ENCODE peak calls at places on chromosome 21, in nine cellular contexts. One of them, this sample, is unnamed.

GRCh38 chr21:45265721-45266517 is 21.8 kb downstream of the POFUT2 start:
- DNase-seq in amniotic epithelial cell: no peak
- DNase-seq in T-helper 2 cell: no peak
- DNase-seq in endothelial cell: no peak
- DNase-seq in CD8-positive, alpha-beta T cell: no peak
- DNase-seq in dorsolateral prefrontal cortex: peak; percentile 2
- DNase-seq in activated naive CD8-positive, alpha-beta T cell treated with anti-CD3 and anti-CD28 coated beads, Interleukin-2, amount 50 U/mL, for 24 hours: peak; percentile 3
- DNase-seq in non-pigmented ciliary epithelial cell: no peak
- DNase-seq in NCI-H510A: no peak
- DNase-seq in this sample: no peak

GRCh38 chr21:33069994-33070811 is at the start of gene OLIG1:
- DNase-seq in amniotic epithelial cell: no peak
- DNase-seq in T-helper 2 cell: peak; percentile 8
- DNase-seq in endothelial cell: peak; percentile 67
- DNase-seq in CD8-positive, alpha-beta T cell: peak; percentile 18
- DNase-seq in dorsolateral prefrontal cortex: peak; percentile 77
- DNase-seq in activated naive CD8-positive, alpha-beta T cell treated with anti-CD3 and anti-CD28 coated beads, Interleukin-2, amount 50 U/mL, for 24 hours: peak; percentile 36
- DNase-seq in non-pigmented ciliary epithelial cell: no peak
- DNase-seq in NCI-H510A: peak; percentile 74
- DNase-seq in this sample: no peak

GRCh38 chr21:35886887-35887286 is 173.4 kb downstream of the SETD4 start:
- DNase-seq in amniotic epithelial cell: no peak
- DNase-seq in T-helper 2 cell: no peak
- DNase-seq in endothelial cell: no peak
- DNase-seq in CD8-positive, alpha-beta T cell: no peak
- DNase-seq in dorsolateral prefrontal cortex: no peak
- DNase-seq in activated naive CD8-positive, alpha-beta T cell treated with anti-CD3 and anti-CD28 coated beads, Interleukin-2, amount 50 U/mL, for 24 hours: no peak
- DNase-seq in non-pigmented ciliary epithelial cell: no peak
- DNase-seq in NCI-H510A: no peak
- DNase-seq in this sample: no peak

GRCh38 chr21:33199516-33200217 is 30.1 kb upstream of the IFNAR2 start:
- DNase-seq in amniotic epithelial cell: peak; percentile 92
- DNase-seq in T-helper 2 cell: peak; percentile 66
- DNase-seq in endothelial cell: peak; percentile 78
- DNase-seq in CD8-positive, alpha-beta T cell: peak; percentile 79
- DNase-seq in dorsolateral prefrontal cortex: peak; percentile 82
- DNase-seq in activated naive CD8-positive, alpha-beta T cell treated with anti-CD3 and anti-CD28 coated beads, Interleukin-2, amount 50 U/mL, for 24 hours: peak; percentile 73
- DNase-seq in non-pigmented ciliary epithelial cell: peak; percentile 86
- DNase-seq in NCI-H510A: peak; percentile 63
- DNase-seq in this sample: peak; percentile 72

GRCh38 chr21:32523463-32523862 is 61.9 kb downstream of the TCP10L start:
- DNase-seq in amniotic epithelial cell: no peak
- DNase-seq in T-helper 2 cell: no peak
- DNase-seq in endothelial cell: no peak
- DNase-seq in CD8-positive, alpha-beta T cell: no peak
- DNase-seq in dorsolateral prefrontal cortex: no peak
- DNase-seq in activated naive CD8-positive, alpha-beta T cell treated with anti-CD3 and anti-CD28 coated beads, Interleukin-2, amount 50 U/mL, for 24 hours: no peak
- DNase-seq in non-pigmented ciliary epithelial cell: no peak
- DNase-seq in NCI-H510A: no peak
- DNase-seq in this sample: no peak

GRCh38 chr21:34886554-34887385 is 162.3 kb downstream of the RUNX1 start:
- DNase-seq in amniotic epithelial cell: peak; percentile 32
- DNase-seq in T-helper 2 cell: no peak
- DNase-seq in endothelial cell: peak; percentile 32
- DNase-seq in CD8-positive, alpha-beta T cell: peak; percentile 16
- DNase-seq in dorsolateral prefrontal cortex: no peak
- DNase-seq in activated naive CD8-positive, alpha-beta T cell treated with anti-CD3 and anti-CD28 coated beads, Interleukin-2, amount 50 U/mL, for 24 hours: peak; percentile 49
- DNase-seq in non-pigmented ciliary epithelial cell: no peak
- DNase-seq in NCI-H510A: no peak
- DNase-seq in this sample: no peak

GRCh38 chr21:24210130-24210529 is 1397.2 kb downstream of the MRPL39 start:
- DNase-seq in amniotic epithelial cell: no peak
- DNase-seq in T-helper 2 cell: no peak
- DNase-seq in endothelial cell: no peak
- DNase-seq in CD8-positive, alpha-beta T cell: no peak
- DNase-seq in dorsolateral prefrontal cortex: no peak
- DNase-seq in activated naive CD8-positive, alpha-beta T cell treated with anti-CD3 and anti-CD28 coated beads, Interleukin-2, amount 50 U/mL, for 24 hours: no peak
- DNase-seq in non-pigmented ciliary epithelial cell: no peak
- DNase-seq in NCI-H510A: no peak
- DNase-seq in this sample: no peak

GRCh38 chr21:37153935-37154350 is 80.9 kb downstream of the TTC3 start:
- DNase-seq in amniotic epithelial cell: peak; percentile 100
- DNase-seq in T-helper 2 cell: no peak
- DNase-seq in endothelial cell: no peak
- DNase-seq in CD8-positive, alpha-beta T cell: no peak
- DNase-seq in dorsolateral prefrontal cortex: no peak
- DNase-seq in activated naive CD8-positive, alpha-beta T cell treated with anti-CD3 and anti-CD28 coated beads, Interleukin-2, amount 50 U/mL, for 24 hours: no peak
- DNase-seq in non-pigmented ciliary epithelial cell: no peak
- DNase-seq in NCI-H510A: no peak
- DNase-seq in this sample: no peak

GRCh38 chr21:39503138-39503762 is 51.5 kb downstream of the SH3BGR start:
- DNase-seq in amniotic epithelial cell: no peak
- DNase-seq in T-helper 2 cell: no peak
- DNase-seq in endothelial cell: no peak
- DNase-seq in CD8-positive, alpha-beta T cell: no peak
- DNase-seq in dorsolateral prefrontal cortex: no peak
- DNase-seq in activated naive CD8-positive, alpha-beta T cell treated with anti-CD3 and anti-CD28 coated beads, Interleukin-2, amount 50 U/mL, for 24 hours: no peak
- DNase-seq in non-pigmented ciliary epithelial cell: no peak
- DNase-seq in NCI-H510A: no peak
- DNase-seq in this sample: no peak

GRCh38 chr21:41581592-41582228 is 73.8 kb upstream of the TMPRSS2 start:
- DNase-seq in amniotic epithelial cell: no peak
- DNase-seq in T-helper 2 cell: no peak
- DNase-seq in endothelial cell: no peak
- DNase-seq in CD8-positive, alpha-beta T cell: no peak
- DNase-seq in dorsolateral prefrontal cortex: no peak
- DNase-seq in activated naive CD8-positive, alpha-beta T cell treated with anti-CD3 and anti-CD28 coated beads, Interleukin-2, amount 50 U/mL, for 24 hours: no peak
- DNase-seq in non-pigmented ciliary epithelial cell: no peak
- DNase-seq in NCI-H510A: no peak
- DNase-seq in this sample: no peak

GRCh38 chr21:33828083-33828482 is 87.5 kb downstream of the ATP5PO start:
- DNase-seq in amniotic epithelial cell: no peak
- DNase-seq in T-helper 2 cell: no peak
- DNase-seq in endothelial cell: no peak
- DNase-seq in CD8-positive, alpha-beta T cell: no peak
- DNase-seq in dorsolateral prefrontal cortex: no peak
- DNase-seq in activated naive CD8-positive, alpha-beta T cell treated with anti-CD3 and anti-CD28 coated beads, Interleukin-2, amount 50 U/mL, for 24 hours: no peak
- DNase-seq in non-pigmented ciliary epithelial cell: no peak
- DNase-seq in NCI-H510A: no peak
- DNase-seq in this sample: no peak

GRCh38 chr21:40324389-40324788 is 457.2 kb downstream of the PCP4 start:
- DNase-seq in amniotic epithelial cell: no peak
- DNase-seq in T-helper 2 cell: no peak
- DNase-seq in endothelial cell: no peak
- DNase-seq in CD8-positive, alpha-beta T cell: no peak
- DNase-seq in dorsolateral prefrontal cortex: no peak
- DNase-seq in activated naive CD8-positive, alpha-beta T cell treated with anti-CD3 and anti-CD28 coated beads, Interleukin-2, amount 50 U/mL, for 24 hours: no peak
- DNase-seq in non-pigmented ciliary epithelial cell: no peak
- DNase-seq in NCI-H510A: no peak
- DNase-seq in this sample: no peak

GRCh38 chr21:45385549-45386050 is 19.4 kb upstream of the COL18A1 start:
- DNase-seq in amniotic epithelial cell: no peak
- DNase-seq in T-helper 2 cell: no peak
- DNase-seq in endothelial cell: no peak
- DNase-seq in CD8-positive, alpha-beta T cell: no peak
- DNase-seq in dorsolateral prefrontal cortex: no peak
- DNase-seq in activated naive CD8-positive, alpha-beta T cell treated with anti-CD3 and anti-CD28 coated beads, Interleukin-2, amount 50 U/mL, for 24 hours: no peak
- DNase-seq in non-pigmented ciliary epithelial cell: no peak
- DNase-seq in NCI-H510A: no peak
- DNase-seq in this sample: no peak

GRCh38 chr21:20996421-20997307 is 1.5 kb upstream of the NCAM2 start:
- DNase-seq in amniotic epithelial cell: peak; percentile 22
- DNase-seq in T-helper 2 cell: no peak
- DNase-seq in endothelial cell: no peak
- DNase-seq in CD8-positive, alpha-beta T cell: no peak
- DNase-seq in dorsolateral prefrontal cortex: no peak
- DNase-seq in activated naive CD8-positive, alpha-beta T cell treated with anti-CD3 and anti-CD28 coated beads, Interleukin-2, amount 50 U/mL, for 24 hours: no peak
- DNase-seq in non-pigmented ciliary epithelial cell: peak; percentile 38
- DNase-seq in NCI-H510A: no peak
- DNase-seq in this sample: no peak

GRCh38 chr21:26096972-26097371 is 73.6 kb downstream of the APP start:
- DNase-seq in amniotic epithelial cell: no peak
- DNase-seq in T-helper 2 cell: no peak
- DNase-seq in endothelial cell: no peak
- DNase-seq in CD8-positive, alpha-beta T cell: no peak
- DNase-seq in dorsolateral prefrontal cortex: no peak
- DNase-seq in activated naive CD8-positive, alpha-beta T cell treated with anti-CD3 and anti-CD28 coated beads, Interleukin-2, amount 50 U/mL, for 24 hours: no peak
- DNase-seq in non-pigmented ciliary epithelial cell: no peak
- DNase-seq in NCI-H510A: no peak
- DNase-seq in this sample: no peak

GRCh38 chr21:20790113-20790512 is 208.1 kb upstream of the NCAM2 start:
- DNase-seq in amniotic epithelial cell: peak; percentile 11
- DNase-seq in T-helper 2 cell: no peak
- DNase-seq in endothelial cell: no peak
- DNase-seq in CD8-positive, alpha-beta T cell: no peak
- DNase-seq in dorsolateral prefrontal cortex: no peak
- DNase-seq in activated naive CD8-positive, alpha-beta T cell treated with anti-CD3 and anti-CD28 coated beads, Interleukin-2, amount 50 U/mL, for 24 hours: no peak
- DNase-seq in non-pigmented ciliary epithelial cell: no peak
- DNase-seq in NCI-H510A: no peak
- DNase-seq in this sample: no peak

GRCh38 chr21:46098303-46099141 is 610 bp downstream of the COL6A2 start:
- DNase-seq in amniotic epithelial cell: no peak
- DNase-seq in T-helper 2 cell: no peak
- DNase-seq in endothelial cell: peak; percentile 31
- DNase-seq in CD8-positive, alpha-beta T cell: peak; percentile 29
- DNase-seq in dorsolateral prefrontal cortex: no peak
- DNase-seq in activated naive CD8-positive, alpha-beta T cell treated with anti-CD3 and anti-CD28 coated beads, Interleukin-2, amount 50 U/mL, for 24 hours: peak; percentile 25
- DNase-seq in non-pigmented ciliary epithelial cell: no peak
- DNase-seq in NCI-H510A: no peak
- DNase-seq in this sample: no peak

GRCh38 chr21:38249256-38249655 is 7.5 kb upstream of the KCNJ15 start:
- DNase-seq in amniotic epithelial cell: no peak
- DNase-seq in T-helper 2 cell: no peak
- DNase-seq in endothelial cell: no peak
- DNase-seq in CD8-positive, alpha-beta T cell: no peak
- DNase-seq in dorsolateral prefrontal cortex: no peak
- DNase-seq in activated naive CD8-positive, alpha-beta T cell treated with anti-CD3 and anti-CD28 coated beads, Interleukin-2, amount 50 U/mL, for 24 hours: no peak
- DNase-seq in non-pigmented ciliary epithelial cell: no peak
- DNase-seq in NCI-H510A: no peak
- DNase-seq in this sample: no peak

GRCh38 chr21:15687208-15687607 is 42.6 kb upstream of the USP25 start:
- DNase-seq in amniotic epithelial cell: peak; percentile 29
- DNase-seq in T-helper 2 cell: no peak
- DNase-seq in endothelial cell: no peak
- DNase-seq in CD8-positive, alpha-beta T cell: no peak
- DNase-seq in dorsolateral prefrontal cortex: no peak
- DNase-seq in activated naive CD8-positive, alpha-beta T cell treated with anti-CD3 and anti-CD28 coated beads, Interleukin-2, amount 50 U/mL, for 24 hours: no peak
- DNase-seq in non-pigmented ciliary epithelial cell: no peak
- DNase-seq in NCI-H510A: no peak
- DNase-seq in this sample: no peak

GRCh38 chr21:45033791-45034555 is 40.4 kb upstream of the ADARB1 start:
- DNase-seq in amniotic epithelial cell: peak; percentile 60
- DNase-seq in T-helper 2 cell: no peak
- DNase-seq in endothelial cell: no peak
- DNase-seq in CD8-positive, alpha-beta T cell: no peak
- DNase-seq in dorsolateral prefrontal cortex: no peak
- DNase-seq in activated naive CD8-positive, alpha-beta T cell treated with anti-CD3 and anti-CD28 coated beads, Interleukin-2, amount 50 U/mL, for 24 hours: no peak
- DNase-seq in non-pigmented ciliary epithelial cell: no peak
- DNase-seq in NCI-H510A: no peak
- DNase-seq in this sample: no peak

GRCh38 chr21:33205476-33205875 is 24.3 kb upstream of the IFNAR2 start:
- DNase-seq in amniotic epithelial cell: no peak
- DNase-seq in T-helper 2 cell: no peak
- DNase-seq in endothelial cell: no peak
- DNase-seq in CD8-positive, alpha-beta T cell: no peak
- DNase-seq in dorsolateral prefrontal cortex: no peak
- DNase-seq in activated naive CD8-positive, alpha-beta T cell treated with anti-CD3 and anti-CD28 coated beads, Interleukin-2, amount 50 U/mL, for 24 hours: no peak
- DNase-seq in non-pigmented ciliary epithelial cell: no peak
- DNase-seq in NCI-H510A: no peak
- DNase-seq in this sample: no peak

GRCh38 chr21:15688809-15689208 is 41.0 kb upstream of the USP25 start:
- DNase-seq in amniotic epithelial cell: no peak
- DNase-seq in T-helper 2 cell: no peak
- DNase-seq in endothelial cell: no peak
- DNase-seq in CD8-positive, alpha-beta T cell: no peak
- DNase-seq in dorsolateral prefrontal cortex: no peak
- DNase-seq in activated naive CD8-positive, alpha-beta T cell treated with anti-CD3 and anti-CD28 coated beads, Interleukin-2, amount 50 U/mL, for 24 hours: no peak
- DNase-seq in non-pigmented ciliary epithelial cell: no peak
- DNase-seq in NCI-H510A: no peak
- DNase-seq in this sample: no peak

GRCh38 chr21:30625449-30625848 is 5.0 kb downstream of the KRTAP20-4 start:
- DNase-seq in amniotic epithelial cell: no peak
- DNase-seq in T-helper 2 cell: no peak
- DNase-seq in endothelial cell: no peak
- DNase-seq in CD8-positive, alpha-beta T cell: no peak
- DNase-seq in dorsolateral prefrontal cortex: no peak
- DNase-seq in activated naive CD8-positive, alpha-beta T cell treated with anti-CD3 and anti-CD28 coated beads, Interleukin-2, amount 50 U/mL, for 24 hours: no peak
- DNase-seq in non-pigmented ciliary epithelial cell: no peak
- DNase-seq in NCI-H510A: no peak
- DNase-seq in this sample: no peak

GRCh38 chr21:17146426-17146825 is 366.4 kb upstream of the CXADR start:
- DNase-seq in amniotic epithelial cell: no peak
- DNase-seq in T-helper 2 cell: no peak
- DNase-seq in endothelial cell: no peak
- DNase-seq in CD8-positive, alpha-beta T cell: no peak
- DNase-seq in dorsolateral prefrontal cortex: no peak
- DNase-seq in activated naive CD8-positive, alpha-beta T cell treated with anti-CD3 and anti-CD28 coated beads, Interleukin-2, amount 50 U/mL, for 24 hours: no peak
- DNase-seq in non-pigmented ciliary epithelial cell: no peak
- DNase-seq in NCI-H510A: no peak
- DNase-seq in this sample: no peak

GRCh38 chr21:26085882-26086281 is 84.7 kb downstream of the APP start:
- DNase-seq in amniotic epithelial cell: no peak
- DNase-seq in T-helper 2 cell: no peak
- DNase-seq in endothelial cell: no peak
- DNase-seq in CD8-positive, alpha-beta T cell: no peak
- DNase-seq in dorsolateral prefrontal cortex: no peak
- DNase-seq in activated naive CD8-positive, alpha-beta T cell treated with anti-CD3 and anti-CD28 coated beads, Interleukin-2, amount 50 U/mL, for 24 hours: no peak
- DNase-seq in non-pigmented ciliary epithelial cell: no peak
- DNase-seq in NCI-H510A: no peak
- DNase-seq in this sample: no peak

GRCh38 chr21:35017256-35017655 is 31.8 kb downstream of the RUNX1 start:
- DNase-seq in amniotic epithelial cell: no peak
- DNase-seq in T-helper 2 cell: no peak
- DNase-seq in endothelial cell: no peak
- DNase-seq in CD8-positive, alpha-beta T cell: no peak
- DNase-seq in dorsolateral prefrontal cortex: no peak
- DNase-seq in activated naive CD8-positive, alpha-beta T cell treated with anti-CD3 and anti-CD28 coated beads, Interleukin-2, amount 50 U/mL, for 24 hours: no peak
- DNase-seq in non-pigmented ciliary epithelial cell: no peak
- DNase-seq in NCI-H510A: no peak
- DNase-seq in this sample: no peak

GRCh38 chr21:33036430-33037162 is 10.9 kb downstream of the OLIG2 start:
- DNase-seq in amniotic epithelial cell: peak; percentile 9
- DNase-seq in T-helper 2 cell: no peak
- DNase-seq in endothelial cell: no peak
- DNase-seq in CD8-positive, alpha-beta T cell: peak; percentile 27
- DNase-seq in dorsolateral prefrontal cortex: no peak
- DNase-seq in activated naive CD8-positive, alpha-beta T cell treated with anti-CD3 and anti-CD28 coated beads, Interleukin-2, amount 50 U/mL, for 24 hours: peak; percentile 18
- DNase-seq in non-pigmented ciliary epithelial cell: no peak
- DNase-seq in NCI-H510A: no peak
- DNase-seq in this sample: no peak

GRCh38 chr21:16181024-16181423 is 451.2 kb downstream of the USP25 start:
- DNase-seq in amniotic epithelial cell: no peak
- DNase-seq in T-helper 2 cell: no peak
- DNase-seq in endothelial cell: no peak
- DNase-seq in CD8-positive, alpha-beta T cell: no peak
- DNase-seq in dorsolateral prefrontal cortex: no peak
- DNase-seq in activated naive CD8-positive, alpha-beta T cell treated with anti-CD3 and anti-CD28 coated beads, Interleukin-2, amount 50 U/mL, for 24 hours: no peak
- DNase-seq in non-pigmented ciliary epithelial cell: no peak
- DNase-seq in NCI-H510A: no peak
- DNase-seq in this sample: no peak

GRCh38 chr21:36155603-36156338 is 853 bp upstream of the DOP1B start:
- DNase-seq in amniotic epithelial cell: no peak
- DNase-seq in T-helper 2 cell: no peak
- DNase-seq in endothelial cell: no peak
- DNase-seq in CD8-positive, alpha-beta T cell: peak; percentile 14
- DNase-seq in dorsolateral prefrontal cortex: no peak
- DNase-seq in activated naive CD8-positive, alpha-beta T cell treated with anti-CD3 and anti-CD28 coated beads, Interleukin-2, amount 50 U/mL, for 24 hours: no peak
- DNase-seq in non-pigmented ciliary epithelial cell: no peak
- DNase-seq in NCI-H510A: peak; percentile 87
- DNase-seq in this sample: no peak

GRCh38 chr21:46208761-46209721 is 19.5 kb downstream of the LSS start:
- DNase-seq in amniotic epithelial cell: no peak
- DNase-seq in T-helper 2 cell: no peak
- DNase-seq in endothelial cell: no peak
- DNase-seq in CD8-positive, alpha-beta T cell: no peak
- DNase-seq in dorsolateral prefrontal cortex: no peak
- DNase-seq in activated naive CD8-positive, alpha-beta T cell treated with anti-CD3 and anti-CD28 coated beads, Interleukin-2, amount 50 U/mL, for 24 hours: no peak
- DNase-seq in non-pigmented ciliary epithelial cell: no peak
- DNase-seq in NCI-H510A: no peak
- DNase-seq in this sample: no peak

GRCh38 chr21:32114434-32115063 is 164.3 kb downstream of the MIS18A start:
- DNase-seq in amniotic epithelial cell: no peak
- DNase-seq in T-helper 2 cell: no peak
- DNase-seq in endothelial cell: no peak
- DNase-seq in CD8-positive, alpha-beta T cell: no peak
- DNase-seq in dorsolateral prefrontal cortex: no peak
- DNase-seq in activated naive CD8-positive, alpha-beta T cell treated with anti-CD3 and anti-CD28 coated beads, Interleukin-2, amount 50 U/mL, for 24 hours: no peak
- DNase-seq in non-pigmented ciliary epithelial cell: no peak
- DNase-seq in NCI-H510A: no peak
- DNase-seq in this sample: no peak